ENCODE peak calls at places on chromosomes 13 and 19, in six cellular contexts. C, J, Z, Q, A and M are unnamed samples.
A peak's percentile ranks its signal among the peaks of the same experiment; 100 is the strongest.

GRCh38 chr19:35268546-35269424 is at the start of gene USF2:
- DNase-seq in Q (peak; percentile 78), J (no peak), A (peak; percentile 78), Z (peak; percentile 69), C (peak; percentile 83), M (peak; percentile 95)

GRCh38 chr19:40581531-40581930 is 4.9 kb downstream of the SHKBP1 start:
- DNase-seq in C (no peak), Z (no peak), J (no peak), Q (no peak), A (no peak), M (no peak)

GRCh38 chr19:39037194-39037593 is 4.8 kb upstream of the FBXO27 start:
- DNase-seq in C (no peak), Z (no peak), J (no peak), A (no peak), Q (no peak), M (no peak)

GRCh38 chr13:50511877-50512332 is 331.6 kb downstream of the DLEU7 start:
- DNase-seq in Z (no peak), C (no peak), A (no peak), J (no peak), Q (no peak), M (no peak)

GRCh38 chr13:48493851-48494250 is 39.0 kb downstream of the RCBTB2 start:
- DNase-seq in A (no peak), Q (no peak), J (no peak), C (no peak), Z (no peak), M (no peak)

GRCh38 chr19:48400018-48400742 is 6.7 kb downstream of the GRIN2D start:
- DNase-seq in C (no peak), Q (peak; percentile 61), Z (no peak), J (no peak), A (no peak), M (peak; percentile 90)

GRCh38 chr19:14412436-14413071 is 6.6 kb downstream of the DDX39A start:
- DNase-seq in J (no peak), A (no peak), Q (no peak), Z (no peak), C (no peak), M (no peak)

GRCh38 chr13:77896536-77896935 is 22.1 kb downstream of the EDNRB start:
- DNase-seq in Q (no peak), C (peak; percentile 53), J (no peak), A (no peak), Z (peak; percentile 45), M (no peak)

GRCh38 chr13:45299194-45299593 is 41.8 kb downstream of the TPT1 start:
- DNase-seq in J (no peak), C (no peak), Z (no peak), Q (no peak), A (no peak), M (no peak)

GRCh38 chr13:35489050-35489449 is 12.6 kb upstream of the MAB21L1 start:
- DNase-seq in Z (no peak), A (no peak), Q (no peak), C (no peak), J (no peak), M (no peak)

GRCh38 chr19:38769635-38770211 is 3.6 kb downstream of the LGALS7 start:
- DNase-seq in C (peak; percentile 93), Z (peak; percentile 83), A (peak; percentile 83), J (peak; percentile 76), Q (peak; percentile 92), M (no peak)

GRCh38 chr19:23716792-23717191 is 29.8 kb upstream of the ZNF675 start:
- DNase-seq in A (no peak), Z (no peak), Q (no peak), C (no peak), J (no peak), M (no peak)

GRCh38 chr19:16274466-16274865 is 50.2 kb upstream of the KLF2 start:
- DNase-seq in C (no peak), Q (no peak), A (no peak), J (no peak), Z (peak; percentile 56), M (no peak)

GRCh38 chr19:5452594-5453565 is 2.3 kb upstream of the ZNRF4 start:
- DNase-seq in C (no peak), A (no peak), Q (no peak), Z (no peak), J (no peak), M (peak; percentile 67)

GRCh38 chr13:100887729-100888151 is 213.1 kb upstream of the TMTC4 start:
- DNase-seq in Q (no peak), C (no peak), J (no peak), A (no peak), Z (no peak), M (no peak)

GRCh38 chr13:40589285-40590109 is 76.9 kb downstream of the FOXO1 start:
- DNase-seq in C (peak; percentile 56), A (no peak), J (no peak), Z (no peak), Q (no peak), M (no peak)

GRCh38 chr13:42553098-42554046 is 20.6 kb upstream of the TNFSF11 start:
- DNase-seq in A (no peak), Z (no peak), Q (no peak), J (no peak), C (no peak), M (no peak)

GRCh38 chr19:38003427-38004099 is 96.6 kb downstream of the SIPA1L3 start:
- DNase-seq in C (peak; percentile 74), Z (peak; percentile 78), J (no peak), Q (peak; percentile 77), A (no peak), M (peak; percentile 59)

GRCh38 chr13:64688893-64689677 is 2541.1 kb downstream of the PCDH9 start:
- DNase-seq in C (no peak), J (no peak), Q (no peak), A (no peak), Z (no peak), M (no peak)

DNA sequence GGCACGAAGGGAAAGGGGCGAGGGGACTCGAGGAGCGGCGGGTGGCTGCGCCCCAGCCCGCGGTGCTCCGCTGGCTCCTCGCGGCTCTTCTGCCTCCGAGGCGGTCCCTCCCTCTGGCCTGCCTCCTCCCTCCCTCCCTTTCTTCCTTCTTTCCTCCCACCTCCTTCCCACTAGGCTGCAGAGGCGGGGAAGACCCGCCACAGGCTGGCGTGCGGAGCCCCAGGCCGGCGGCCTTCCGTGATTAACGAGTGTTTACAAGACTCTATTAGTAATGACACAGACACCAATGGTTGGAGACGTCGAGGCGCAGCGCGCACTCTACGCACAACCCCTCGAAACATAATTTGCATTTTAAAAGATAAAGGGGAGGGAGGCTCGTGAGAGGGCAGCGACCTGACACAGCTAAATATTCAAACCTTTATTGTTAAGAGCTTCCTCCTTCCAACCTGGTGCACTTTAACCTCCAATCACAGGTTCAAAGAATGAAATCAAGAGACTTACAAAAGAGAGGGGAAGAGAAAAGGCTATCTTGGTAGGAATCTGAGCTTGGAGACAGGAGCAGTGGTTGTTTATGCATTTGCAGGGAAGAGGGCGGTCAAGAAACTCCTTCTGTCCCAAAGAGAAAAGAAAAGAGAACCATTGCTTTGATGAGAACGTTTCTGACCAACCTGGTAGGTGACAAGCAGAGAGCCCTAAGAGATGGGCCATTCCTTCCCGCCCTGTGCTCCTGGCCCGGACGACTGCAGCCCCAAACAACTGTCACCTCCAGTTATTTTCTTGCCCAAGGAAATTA is at the start of gene CDX2:
- DNase-seq in Z (no peak), Q (peak; percentile 24), J (no peak), C (no peak), A (no peak), M (no peak)
- TF ChIP-seq POLR2A in Z (no peak), Q (no peak), J (no peak), C (no peak), A (no peak), M (no peak)

DNA sequence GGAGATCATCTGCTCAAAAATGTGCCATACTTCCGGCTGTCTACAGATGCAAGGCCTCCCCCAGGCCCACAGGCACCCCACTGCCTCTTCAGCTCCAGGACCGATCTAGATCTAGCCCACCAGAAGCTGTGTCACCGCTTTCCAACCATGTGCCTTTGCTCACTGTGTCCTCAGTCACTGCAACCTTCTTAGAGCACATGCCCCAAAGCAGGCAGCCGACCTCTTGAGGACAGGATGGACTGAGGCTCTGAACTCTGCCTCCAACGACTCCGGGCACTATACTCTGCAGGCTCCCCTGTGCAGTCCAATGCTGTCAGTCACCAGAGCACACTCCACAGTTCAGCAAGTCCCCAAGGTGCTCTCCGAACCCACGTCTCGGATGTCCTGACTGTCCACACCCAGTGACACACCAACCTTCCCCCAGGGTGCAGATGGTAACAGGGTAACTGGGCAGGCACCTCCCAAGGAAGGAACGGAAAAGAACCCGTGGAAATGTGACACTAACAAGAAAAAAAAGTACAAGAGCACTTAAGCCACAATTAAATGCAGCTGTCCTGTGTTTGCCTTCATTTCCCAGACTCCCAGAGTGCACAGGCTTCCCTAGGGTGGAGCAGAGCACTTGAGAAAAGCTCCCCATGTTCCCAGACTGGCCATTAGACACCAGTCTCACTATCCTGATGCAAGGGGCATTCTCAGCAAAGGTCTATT is 4.8 kb downstream of the STK24 start:
- DNase-seq in A (no peak), J (no peak), Q (no peak), Z (no peak), C (no peak), M (no peak)
- TF ChIP-seq POLR2A in A (no peak), J (no peak), Q (no peak), Z (no peak), C (no peak), M (no peak)

GRCh38 chr19:46849610-46850009 is 1.0 kb downstream of the AP2S1 start:
- DNase-seq in J (no peak), Q (no peak), Z (no peak), A (no peak), C (no peak), M (no peak)

GRCh38 chr19:46852830-46853229 is 2.2 kb upstream of the AP2S1 start:
- DNase-seq in A (no peak), C (no peak), Z (no peak), Q (no peak), J (no peak), M (no peak)

GRCh38 chr19:46847528-46847927 is 3.1 kb downstream of the AP2S1 start:
- DNase-seq in Q (no peak), A (no peak), Z (no peak), J (no peak), C (no peak), M (no peak)

GRCh38 chr19:46848389-46848788 is 2.3 kb downstream of the AP2S1 start:
- DNase-seq in Z (no peak), Q (no peak), A (no peak), J (no peak), C (no peak), M (no peak)

GRCh38 chr19:46850228-46851203 is at the start of gene AP2S1:
- DNase-seq in Q (peak; percentile 94), J (peak; percentile 89), Z (peak; percentile 98), C (peak; percentile 95), A (peak; percentile 95), M (peak; percentile 59)
- TF ChIP-seq POLR2A in Q (peak; percentile 36), J (peak; percentile 74), Z (peak; percentile 73), C (no peak), A (peak; percentile 74), M (peak; percentile 46)

DNA sequence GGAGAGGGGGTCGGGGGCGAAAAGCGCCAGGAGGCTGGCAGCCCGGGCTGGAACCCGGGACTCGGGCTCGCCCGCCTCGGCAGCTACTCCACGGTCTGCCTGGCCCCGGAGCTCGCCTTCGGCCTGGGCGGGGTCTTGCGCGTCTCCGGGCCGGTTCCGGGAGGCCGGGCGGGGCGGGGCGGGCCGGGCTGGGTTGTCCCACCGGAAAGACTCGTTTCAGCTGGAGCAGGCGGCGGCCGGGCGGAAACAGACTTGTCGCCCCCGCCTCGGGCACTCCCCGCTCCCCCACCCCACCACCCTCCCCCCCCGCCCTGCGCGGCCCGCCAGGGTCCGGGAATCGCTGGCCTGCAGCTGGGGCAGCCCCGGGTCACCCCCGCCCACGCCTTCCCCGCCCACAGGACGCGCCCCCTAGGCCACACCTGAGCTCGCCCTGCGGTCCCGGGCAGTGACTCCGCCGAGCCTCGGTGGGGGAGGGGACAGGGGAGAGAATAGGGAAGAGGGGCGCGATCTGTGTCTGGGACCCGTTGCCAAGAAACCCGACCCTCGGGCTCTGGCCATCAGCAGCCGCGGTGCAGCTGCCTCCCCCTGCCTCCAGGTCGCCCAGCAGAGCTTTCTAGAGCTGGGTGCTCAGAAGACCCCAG is 109.4 kb downstream of the KCTD15 start:
- DNase-seq in C (peak; percentile 86), Q (peak; percentile 86), Z (peak; percentile 40), J (no peak), A (peak; percentile 37), M (no peak)
- TF ChIP-seq POLR2A in C (no peak), Q (no peak), Z (no peak), J (peak; percentile 24), A (no peak), M (no peak)